ENCODE peak calls at places on chromosomes 3 and 15, in seven cellular contexts. One of them, this sample, is unnamed.

GRCh38 chr3:61929631-61930030 is 368.3 kb downstream of the PTPRG start:
- DNase-seq in IMR-90: no peak
- DNase-seq in neuronal stem cell: no peak
- DNase-seq in trophoblast cell: no peak
- DNase-seq in H1: no peak
- DNase-seq in H9: no peak
- DNase-seq in mesenchymal stem cell: no peak
- DNase-seq in this sample: no peak

GRCh38 chr3:24518990-24519367 is 24.3 kb upstream of the THRB start:
- DNase-seq in trophoblast cell: no peak
- DNase-seq in IMR-90: no peak
- DNase-seq in H1: no peak
- DNase-seq in H9: no peak
- DNase-seq in mesenchymal stem cell: no peak
- DNase-seq in neuronal stem cell: no peak
- DNase-seq in this sample: no peak

GRCh38 chr3:150236683-150237082 is 171.4 kb upstream of the TSC22D2 start:
- DNase-seq in neuronal stem cell: no peak
- DNase-seq in mesenchymal stem cell: no peak
- DNase-seq in IMR-90: no peak
- DNase-seq in H9: no peak
- DNase-seq in H1: no peak
- DNase-seq in trophoblast cell: no peak
- DNase-seq in this sample: no peak

GRCh38 chr3:10401990-10402761 is 81.3 kb upstream of the SEC13 start:
- DNase-seq in trophoblast cell: no peak
- DNase-seq in H9: no peak
- DNase-seq in neuronal stem cell: no peak
- DNase-seq in IMR-90: no peak
- DNase-seq in mesenchymal stem cell: no peak
- DNase-seq in H1: no peak
- DNase-seq in this sample: no peak

GRCh38 chr3:159787191-159787590 is 201.4 kb upstream of the IL12A start:
- DNase-seq in H1: no peak
- DNase-seq in H9: no peak
- DNase-seq in IMR-90: peak
- DNase-seq in neuronal stem cell: no peak
- DNase-seq in mesenchymal stem cell: peak
- DNase-seq in trophoblast cell: peak
- DNase-seq in this sample: peak

GRCh38 chr3:12845790-12846189 is 4.4 kb upstream of the RPL32 start:
- DNase-seq in neuronal stem cell: no peak
- DNase-seq in trophoblast cell: no peak
- DNase-seq in H9: no peak
- DNase-seq in IMR-90: no peak
- DNase-seq in H1: no peak
- DNase-seq in mesenchymal stem cell: no peak
- DNase-seq in this sample: no peak

GRCh38 chr3:195907730-195908438 is 467 bp downstream of the TNK2 start:
- DNase-seq in trophoblast cell: peak
- DNase-seq in IMR-90: no peak
- DNase-seq in mesenchymal stem cell: peak
- DNase-seq in H9: no peak
- DNase-seq in H1: no peak
- DNase-seq in neuronal stem cell: no peak
- DNase-seq in this sample: peak

GRCh38 chr15:49624046-49624445 is 3.2 kb downstream of the DTWD1 start:
- DNase-seq in mesenchymal stem cell: peak
- DNase-seq in H9: no peak
- DNase-seq in H1: no peak
- DNase-seq in trophoblast cell: no peak
- DNase-seq in neuronal stem cell: no peak
- DNase-seq in IMR-90: peak
- DNase-seq in this sample: no peak

GRCh38 chr3:181699171-181699903 is 12.4 kb upstream of the SOX2 start:
- DNase-seq in neuronal stem cell: no peak
- DNase-seq in H1: peak
- DNase-seq in mesenchymal stem cell: no peak
- DNase-seq in H9: peak
- DNase-seq in trophoblast cell: no peak
- DNase-seq in IMR-90: no peak
- DNase-seq in this sample: peak

GRCh38 chr15:92884813-92885461 is 15.2 kb upstream of the CHD2 start:
- DNase-seq in IMR-90: peak
- DNase-seq in H1: no peak
- DNase-seq in H9: no peak
- DNase-seq in trophoblast cell: peak
- DNase-seq in neuronal stem cell: no peak
- DNase-seq in mesenchymal stem cell: no peak
- DNase-seq in this sample: no peak

GRCh38 chr3:190001426-190001825 is 119.3 kb downstream of the P3H2 start:
- DNase-seq in IMR-90: no peak
- DNase-seq in H1: no peak
- DNase-seq in trophoblast cell: no peak
- DNase-seq in neuronal stem cell: no peak
- DNase-seq in mesenchymal stem cell: no peak
- DNase-seq in H9: no peak
- DNase-seq in this sample: peak

GRCh38 chr15:59741274-59741906 is 52.3 kb upstream of the BNIP2 start:
- DNase-seq in IMR-90: no peak
- DNase-seq in trophoblast cell: peak
- DNase-seq in mesenchymal stem cell: peak
- DNase-seq in H9: peak
- DNase-seq in H1: no peak
- DNase-seq in neuronal stem cell: peak
- DNase-seq in this sample: peak

GRCh38 chr15:92818658-92819311 is 81.3 kb upstream of the CHD2 start:
- DNase-seq in trophoblast cell: peak
- DNase-seq in H1: no peak
- DNase-seq in IMR-90: no peak
- DNase-seq in neuronal stem cell: no peak
- DNase-seq in mesenchymal stem cell: no peak
- DNase-seq in H9: no peak
- DNase-seq in this sample: peak

GRCh38 chr15:23035964-23036566 is 3.3 kb downstream of the TUBGCP5 start:
- DNase-seq in H1: peak
- DNase-seq in trophoblast cell: peak
- DNase-seq in IMR-90: peak
- DNase-seq in mesenchymal stem cell: peak
- DNase-seq in H9: peak
- DNase-seq in neuronal stem cell: peak
- DNase-seq in this sample: peak

GRCh38 chr3:18426597-18426996 is 1.5 kb upstream of the SATB1 start:
- DNase-seq in neuronal stem cell: no peak
- DNase-seq in mesenchymal stem cell: no peak
- DNase-seq in trophoblast cell: no peak
- DNase-seq in IMR-90: no peak
- DNase-seq in H1: no peak
- DNase-seq in H9: no peak
- DNase-seq in this sample: no peak

GRCh38 chr15:62895905-62896316 is 146.6 kb upstream of the TPM1 start:
- DNase-seq in mesenchymal stem cell: peak
- DNase-seq in H9: no peak
- DNase-seq in IMR-90: peak
- DNase-seq in neuronal stem cell: no peak
- DNase-seq in H1: no peak
- DNase-seq in trophoblast cell: peak
- DNase-seq in this sample: peak

GRCh38 chr3:195117978-195118581 is 152.9 kb downstream of the XXYLT1 start:
- DNase-seq in H1: no peak
- DNase-seq in trophoblast cell: peak
- DNase-seq in IMR-90: peak
- DNase-seq in neuronal stem cell: no peak
- DNase-seq in mesenchymal stem cell: peak
- DNase-seq in H9: no peak
- DNase-seq in this sample: peak

DNA sequence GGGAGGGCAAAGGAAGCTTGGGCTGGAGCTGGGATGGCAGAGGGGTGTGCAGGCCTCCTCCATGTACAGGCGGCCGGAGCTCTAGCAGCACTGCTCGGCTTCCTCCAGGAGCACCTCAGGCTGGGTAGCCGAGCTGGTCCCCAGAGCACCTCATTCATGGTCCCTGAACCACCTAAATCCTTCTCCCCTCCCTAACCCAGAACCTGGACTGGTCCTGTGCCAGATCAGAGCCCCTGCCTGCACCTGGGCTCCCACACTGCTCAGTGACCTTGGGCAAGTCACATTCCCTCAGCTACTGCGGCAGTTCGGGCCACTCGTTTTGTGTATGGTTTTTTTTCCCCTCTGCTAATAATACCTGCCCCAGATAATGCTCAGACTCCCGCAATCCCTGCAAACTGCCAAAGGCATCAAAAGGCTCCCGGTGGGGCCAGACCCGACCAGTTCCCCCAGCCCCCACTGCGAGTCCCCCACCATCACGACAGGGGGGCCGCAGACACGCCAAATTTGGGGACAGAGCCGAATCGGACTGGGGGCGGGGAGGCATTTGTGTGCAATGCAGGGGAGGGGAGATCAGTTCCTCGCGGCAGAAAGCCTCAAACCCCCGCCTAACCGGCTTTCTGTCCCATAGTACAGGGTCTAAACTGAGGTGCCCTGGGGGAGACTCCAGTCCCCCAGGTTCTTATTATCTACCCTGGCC is 1.3 kb downstream of the SEMA7A start:
- DNase-seq in neuronal stem cell: no peak
- DNase-seq in H9: no peak
- DNase-seq in H1: no peak
- DNase-seq in IMR-90: no peak
- DNase-seq in mesenchymal stem cell: no peak
- DNase-seq in trophoblast cell: no peak
- DNase-seq in this sample: no peak
- H2BK120ac ChIP-seq in neuronal stem cell: no peak
- H2BK120ac ChIP-seq in H9: no peak
- H2BK120ac ChIP-seq in H1: no peak
- H2BK120ac ChIP-seq in IMR-90: peak
- H2BK120ac ChIP-seq in mesenchymal stem cell: no peak
- H2BK120ac ChIP-seq in trophoblast cell: peak
- H2BK120ac ChIP-seq in this sample: no peak

GRCh38 chr3:193573403-193573802 is 18.7 kb upstream of the ATP13A4 start:
- DNase-seq in H1: no peak
- DNase-seq in mesenchymal stem cell: no peak
- DNase-seq in neuronal stem cell: no peak
- DNase-seq in IMR-90: no peak
- DNase-seq in trophoblast cell: no peak
- DNase-seq in H9: no peak
- DNase-seq in this sample: peak

GRCh38 chr3:193574488-193575072 is 18.4 kb upstream of the OPA1 start:
- DNase-seq in H1: no peak
- DNase-seq in H9: no peak
- DNase-seq in neuronal stem cell: no peak
- DNase-seq in IMR-90: no peak
- DNase-seq in mesenchymal stem cell: no peak
- DNase-seq in trophoblast cell: no peak
- DNase-seq in this sample: no peak

GRCh38 chr3:193569119-193569518 is 14.4 kb upstream of the ATP13A4 start:
- DNase-seq in H1: no peak
- DNase-seq in mesenchymal stem cell: no peak
- DNase-seq in IMR-90: no peak
- DNase-seq in H9: no peak
- DNase-seq in neuronal stem cell: no peak
- DNase-seq in trophoblast cell: no peak
- DNase-seq in this sample: no peak

GRCh38 chr3:193572426-193572908 is 17.8 kb upstream of the ATP13A4 start:
- DNase-seq in H9: peak
- DNase-seq in neuronal stem cell: peak
- DNase-seq in mesenchymal stem cell: peak
- DNase-seq in IMR-90: peak
- DNase-seq in H1: peak
- DNase-seq in trophoblast cell: peak
- DNase-seq in this sample: peak
- H3K4ac ChIP-seq in H9: no peak
- H3K4ac ChIP-seq in neuronal stem cell: no peak
- H3K4ac ChIP-seq in mesenchymal stem cell: no peak
- H3K4ac ChIP-seq in IMR-90: no peak
- H3K4ac ChIP-seq in H1: no peak
- H3K4ac ChIP-seq in trophoblast cell: no peak
- H3K4ac ChIP-seq in this sample: no peak

GRCh38 chr3:175088981-175089380 is 229.8 kb downstream of the NAALADL2 start:
- DNase-seq in IMR-90: no peak
- DNase-seq in trophoblast cell: no peak
- DNase-seq in neuronal stem cell: no peak
- DNase-seq in mesenchymal stem cell: no peak
- DNase-seq in H9: no peak
- DNase-seq in H1: no peak
- DNase-seq in this sample: no peak

GRCh38 chr3:175094344-175094743 is 235.2 kb downstream of the NAALADL2 start:
- DNase-seq in H1: no peak
- DNase-seq in neuronal stem cell: no peak
- DNase-seq in H9: no peak
- DNase-seq in mesenchymal stem cell: no peak
- DNase-seq in IMR-90: no peak
- DNase-seq in trophoblast cell: no peak
- DNase-seq in this sample: no peak

GRCh38 chr3:175091426-175092114 is 232.4 kb downstream of the NAALADL2 start:
- DNase-seq in H1: no peak
- DNase-seq in H9: no peak
- DNase-seq in mesenchymal stem cell: no peak
- DNase-seq in neuronal stem cell: no peak
- DNase-seq in IMR-90: no peak
- DNase-seq in trophoblast cell: no peak
- DNase-seq in this sample: no peak

GRCh38 chr3:175093738-175094137 is 234.6 kb downstream of the NAALADL2 start:
- DNase-seq in mesenchymal stem cell: no peak
- DNase-seq in H9: no peak
- DNase-seq in neuronal stem cell: no peak
- DNase-seq in H1: no peak
- DNase-seq in IMR-90: no peak
- DNase-seq in trophoblast cell: no peak
- DNase-seq in this sample: no peak
- H3K18ac ChIP-seq in mesenchymal stem cell: no peak
- H3K18ac ChIP-seq in H9: no peak
- H3K18ac ChIP-seq in neuronal stem cell: no peak
- H3K18ac ChIP-seq in H1: no peak
- H3K18ac ChIP-seq in IMR-90: peak
- H3K18ac ChIP-seq in trophoblast cell: no peak
- H3K18ac ChIP-seq in this sample: no peak

GRCh38 chr3:52194541-52195296 is 3.2 kb upstream of the ALAS1 start:
- DNase-seq in mesenchymal stem cell: peak
- DNase-seq in neuronal stem cell: no peak
- DNase-seq in H9: no peak
- DNase-seq in H1: no peak
- DNase-seq in IMR-90: peak
- DNase-seq in trophoblast cell: no peak
- DNase-seq in this sample: no peak

GRCh38 chr3:52190294-52190841 is 7.6 kb upstream of the ALAS1 start:
- DNase-seq in neuronal stem cell: no peak
- DNase-seq in mesenchymal stem cell: peak
- DNase-seq in H9: no peak
- DNase-seq in trophoblast cell: no peak
- DNase-seq in IMR-90: peak
- DNase-seq in H1: no peak
- DNase-seq in this sample: no peak

GRCh38 chr3:52191663-52192062 is 6.3 kb upstream of the ALAS1 start:
- DNase-seq in mesenchymal stem cell: no peak
- DNase-seq in neuronal stem cell: no peak
- DNase-seq in H9: no peak
- DNase-seq in H1: no peak
- DNase-seq in IMR-90: no peak
- DNase-seq in trophoblast cell: no peak
- DNase-seq in this sample: no peak

GRCh38 chr3:52195297-52195597 is 2.7 kb upstream of the ALAS1 start:
- DNase-seq in trophoblast cell: no peak
- DNase-seq in H9: no peak
- DNase-seq in H1: no peak
- DNase-seq in neuronal stem cell: no peak
- DNase-seq in IMR-90: no peak
- DNase-seq in mesenchymal stem cell: no peak
- DNase-seq in this sample: no peak

GRCh38 chr3:52193059-52193458 is 4.9 kb upstream of the ALAS1 start:
- DNase-seq in mesenchymal stem cell: peak
- DNase-seq in neuronal stem cell: no peak
- DNase-seq in H9: no peak
- DNase-seq in H1: no peak
- DNase-seq in IMR-90: peak
- DNase-seq in trophoblast cell: no peak
- DNase-seq in this sample: no peak
- H2BK120ac ChIP-seq in mesenchymal stem cell: no peak
- H2BK120ac ChIP-seq in neuronal stem cell: no peak
- H2BK120ac ChIP-seq in H9: no peak
- H2BK120ac ChIP-seq in H1: no peak
- H2BK120ac ChIP-seq in IMR-90: no peak
- H2BK120ac ChIP-seq in trophoblast cell: no peak
- H2BK120ac ChIP-seq in this sample: no peak